ENCODE peak calls at places on chromosomes 3 and 15, in four cellular contexts. D, O, I and U are unnamed samples.

GRCh38 chr3:138412821-138413531 is 21.4 kb upstream of the ESYT3 start:
- DNase-seq in D (no peak), O (peak; percentile 10), I (no peak), U (no peak)

GRCh38 chr3:179292440-179292839 is 30.4 kb upstream of the ZNF639 start:
- DNase-seq in D (peak; percentile 38), O (no peak), I (no peak), U (peak; percentile 80)

GRCh38 chr3:66938338-66938963 is 59.7 kb upstream of the KBTBD8 start:
- DNase-seq in D (peak; percentile 38), O (peak; percentile 52), I (peak; percentile 60), U (peak; percentile 60)

GRCh38 chr15:67358812-67359211 is 104.2 kb downstream of the IQCH start:
- DNase-seq in D (no peak), O (no peak), I (no peak), U (peak; percentile 29)

GRCh38 chr3:11549580-11550140 is 94.1 kb downstream of the VGLL4 start:
- DNase-seq in D (no peak), O (no peak), I (no peak), U (no peak)

GRCh38 chr3:23198801-23199200 is 4.3 kb upstream of the UBE2E2 start:
- DNase-seq in D (no peak), O (no peak), I (no peak), U (no peak)

GRCh38 chr3:39343076-39343717 is 13.7 kb downstream of the CCR8 start:
- DNase-seq in D (no peak), O (no peak), I (no peak), U (peak; percentile 5)

GRCh38 chr3:155425351-155425750 is 131.9 kb upstream of the STRIT1 start:
- DNase-seq in D (no peak), O (no peak), I (no peak), U (no peak)

GRCh38 chr15:48645558-48646330 is at the start of gene FBN1:
- DNase-seq in D (peak; percentile 40), O (peak; percentile 67), I (no peak), U (no peak)

GRCh38 chr3:129065727-129066087 is 5.1 kb downstream of the GP9 start:
- DNase-seq in D (no peak), O (no peak), I (no peak), U (no peak)

GRCh38 chr3:50365842-50366220 is 6.5 kb upstream of the TMEM115 start:
- DNase-seq in D (no peak), O (no peak), I (no peak), U (no peak)

GRCh38 chr15:41944313-41944940 is 27.9 kb downstream of the EHD4 start:
- DNase-seq in D (peak; percentile 90), O (peak; percentile 49), I (no peak), U (peak; percentile 84)

GRCh38 chr15:92074646-92075045 is 221.1 kb downstream of the SLCO3A1 start:
- DNase-seq in D (peak; percentile 58), O (peak; percentile 37), I (no peak), U (no peak)

GRCh38 chr3:20054549-20054987 is 14.3 kb downstream of the KAT2B start:
- DNase-seq in D (peak; percentile 46), O (peak; percentile 94), I (peak; percentile 94), U (peak; percentile 96)

GRCh38 chr15:56245871-56246814 is 2.5 kb upstream of the RFX7 start:
- DNase-seq in D (peak; percentile 83), O (peak; percentile 95), I (peak; percentile 96), U (peak; percentile 83)

GRCh38 chr3:193446975-193447602 is 68.5 kb upstream of the ATP13A5 start:
- DNase-seq in D (no peak), O (no peak), I (no peak), U (no peak)

GRCh38 chr3:58049143-58049785 is 41.0 kb downstream of the FLNB start:
- DNase-seq in D (peak; percentile 91), O (peak; percentile 83), I (peak; percentile 92), U (peak; percentile 97)

GRCh38 chr3:21163961-21164360 is 587.0 kb downstream of the ZNF385D start:
- DNase-seq in D (no peak), O (no peak), I (no peak), U (no peak)

GRCh38 chr15:66763186-66764066 is 61.4 kb downstream of the SMAD6 start:
- DNase-seq in D (peak; percentile 57), O (peak; percentile 50), I (peak; percentile 81), U (no peak)

GRCh38 chr3:56839784-56840724 is 38.3 kb upstream of the ARHGEF3 start:
- DNase-seq in D (peak; percentile 38), O (peak; percentile 81), I (no peak), U (no peak)

GRCh38 chr3:32176989-32177701 is 61.3 kb upstream of the CMTM8 start:
- DNase-seq in D (peak; percentile 28), O (peak; percentile 65), I (peak; percentile 60), U (peak; percentile 80)

GRCh38 chr3:132006605-132007204 is 28.1 kb downstream of the CPNE4 start:
- DNase-seq in D (peak; percentile 13), O (peak; percentile 53), I (peak; percentile 41), U (peak; percentile 34)

GRCh38 chr3:11434017-11434526 is 161.9 kb downstream of the ATG7 start:
- DNase-seq in D (no peak), O (no peak), I (no peak), U (no peak)

GRCh38 chr3:66450389-66451022 is 50.3 kb downstream of the LRIG1 start:
- DNase-seq in D (no peak), O (no peak), I (no peak), U (no peak)

GRCh38 chr15:33808720-33809119 is 159.6 kb upstream of the CHRM5 start:
- DNase-seq in D (peak; percentile 51), O (no peak), I (no peak), U (no peak)

GRCh38 chr3:140522653-140523380 is 155.0 kb upstream of the TRIM42 start:
- DNase-seq in D (no peak), O (no peak), I (no peak), U (no peak)

GRCh38 chr3:194928183-194928736 is 242.6 kb downstream of the FAM43A start:
- DNase-seq in D (no peak), O (no peak), I (no peak), U (no peak)

GRCh38 chr15:68676926-68677325 is 98.1 kb downstream of the CORO2B start:
- DNase-seq in D (no peak), O (no peak), I (no peak), U (no peak)

GRCh38 chr3:181176610-181177009 is 187.1 kb upstream of the DNAJC19 start:
- DNase-seq in D (peak; percentile 58), O (peak; percentile 39), I (peak; percentile 43), U (peak; percentile 41)

GRCh38 chr15:35838422-35839150 is 292.6 kb upstream of the DPH6 start:
- DNase-seq in D (no peak), O (no peak), I (no peak), U (no peak)

GRCh38 chr3:58639001-58639400 is 27.6 kb downstream of the FAM3D start:
- DNase-seq in D (no peak), O (no peak), I (no peak), U (no peak)

GRCh38 chr3:30342319-30343060 is 263.9 kb upstream of the TGFBR2 start:
- DNase-seq in D (peak; percentile 64), O (peak; percentile 89), I (peak; percentile 90), U (peak; percentile 77)

GRCh38 chr3:106425021-106425420 is 556.2 kb upstream of the CBLB start:
- DNase-seq in D (peak; percentile 80), O (no peak), I (no peak), U (no peak)